ENCODE peak calls at places on chromosome 11, in seven cellular contexts. X is spleen, Q is tibial artery, Y is OCI-LY7, W is IMR-90, T is adrenal gland, R is uterus. B is an unnamed sample.
A peak's percentile ranks its signal among the peaks of the same experiment; 100 is the strongest.

GRCh38 chr11:45543808-45544422 is 121.5 kb downstream of the CHST1 start:
- DNase-seq in X (no peak), Q (no peak), Y (peak; percentile 2), W (peak; percentile 4), T (no peak), R (no peak), B (no peak)

GRCh38 chr11:68099474-68100405 is 21.4 kb downstream of the CHKA start:
- DNase-seq in X (no peak), Q (no peak), Y (peak; percentile 62), W (no peak), T (peak; percentile 78), R (peak; percentile 53), B (no peak)

GRCh38 chr11:124878497-124879228 is 13.4 kb downstream of the ROBO3 start:
- DNase-seq in X (no peak), Q (no peak), Y (no peak), W (no peak), T (no peak), R (no peak), B (peak; percentile 45)

GRCh38 chr11:2691991-2692841 is 7.6 kb downstream of the KCNQ1OT1 start:
- DNase-seq in X (peak; percentile 16), Q (peak; percentile 6), Y (peak; percentile 45), W (no peak), T (peak; percentile 7), R (peak; percentile 20), B (no peak)

GRCh38 chr11:64384981-64385952 is 26.3 kb downstream of the RPS6KA4 start:
- DNase-seq in X (no peak), Q (peak; percentile 38), Y (peak; percentile 42), W (no peak), T (no peak), R (no peak), B (no peak)

GRCh38 chr11:16790484-16791240 is 52.2 kb downstream of the C11orf58 start:
- DNase-seq in X (peak; percentile 70), Q (no peak), Y (no peak), W (no peak), T (no peak), R (no peak), B (no peak)

GRCh38 chr11:118608268-118609214 is 1.1 kb downstream of the PHLDB1 start:
- DNase-seq in X (peak; percentile 90), Q (peak; percentile 84), Y (no peak), W (peak; percentile 85), T (peak; percentile 79), R (peak; percentile 89), B (peak; percentile 94)

GRCh38 chr11:132728026-132728425 is 804.3 kb downstream of the OPCML start:
- DNase-seq in X (no peak), Q (no peak), Y (no peak), W (no peak), T (no peak), R (no peak), B (no peak)

GRCh38 chr11:32580967-32581366 is 2.7 kb upstream of the EIF3M start:
- DNase-seq in X (no peak), Q (no peak), Y (no peak), W (peak; percentile 44), T (no peak), R (no peak), B (no peak)

GRCh38 chr11:10798330-10798980 is 10.3 kb downstream of the EIF4G2 start:
- DNase-seq in X (no peak), Q (no peak), Y (no peak), W (no peak), T (no peak), R (no peak), B (no peak)

GRCh38 chr11:16000065-16000464 is 356.3 kb downstream of the SOX6 start:
- DNase-seq in X (no peak), Q (no peak), Y (no peak), W (peak; percentile 86), T (no peak), R (no peak), B (no peak)

GRCh38 chr11:1836011-1836945 is 1.5 kb downstream of the SYT8 start:
- DNase-seq in X (peak; percentile 82), Q (no peak), Y (no peak), W (no peak), T (peak; percentile 14), R (no peak), B (no peak)

GRCh38 chr11:122632178-122632824 is 23.2 kb upstream of the UBASH3B start:
- DNase-seq in X (no peak), Q (no peak), Y (no peak), W (no peak), T (no peak), R (no peak), B (no peak)

GRCh38 chr11:114162719-114163123 is 103.2 kb downstream of the ZBTB16 start:
- DNase-seq in X (no peak), Q (peak; percentile 95), Y (no peak), W (peak; percentile 94), T (peak; percentile 94), R (peak; percentile 98), B (peak; percentile 98)

GRCh38 chr11:30174265-30175022 is 56.4 kb upstream of the FSHB start:
- DNase-seq in X (no peak), Q (no peak), Y (no peak), W (no peak), T (no peak), R (no peak), B (no peak)

GRCh38 chr11:135035282-135035681 is 623.2 kb upstream of the B3GAT1 start:
- DNase-seq in X (no peak), Q (no peak), Y (no peak), W (no peak), T (no peak), R (no peak), B (no peak)

GRCh38 chr11:119361056-119361787 is 14.7 kb upstream of the MFRP start:
- DNase-seq in X (peak; percentile 37), Q (peak; percentile 74), Y (peak; percentile 78), W (peak; percentile 87), T (peak; percentile 90), R (peak; percentile 81), B (no peak)

GRCh38 chr11:40273192-40273732 is 1186.2 kb downstream of the LRRC4C start:
- DNase-seq in X (no peak), Q (no peak), Y (no peak), W (no peak), T (no peak), R (no peak), B (no peak)

GRCh38 chr11:23594755-23595154 is 734.5 kb upstream of the CCDC179 start:
- DNase-seq in X (no peak), Q (no peak), Y (no peak), W (no peak), T (no peak), R (no peak), B (no peak)

GRCh38 chr11:1834791-1835670 is at the start of gene SYT8:
- DNase-seq in X (peak; percentile 72), Q (no peak), Y (no peak), W (no peak), T (peak; percentile 7), R (no peak), B (no peak)

GRCh38 chr11:112289588-112290461 is 29.2 kb upstream of the PLET1 start:
- DNase-seq in X (peak; percentile 97), Q (peak; percentile 80), Y (peak; percentile 64), W (peak; percentile 35), T (peak; percentile 84), R (peak; percentile 68), B (peak; percentile 86)

GRCh38 chr11:94511932-94512781 is at the start of gene C11orf97:
- DNase-seq in X (peak; percentile 88), Q (peak; percentile 47), Y (no peak), W (peak; percentile 30), T (peak; percentile 60), R (peak; percentile 33), B (no peak)

GRCh38 chr11:47494996-47495855 is 46.3 kb upstream of the RAPSN start:
- DNase-seq in X (no peak), Q (no peak), Y (no peak), W (peak; percentile 60), T (no peak), R (no peak), B (no peak)

GRCh38 chr11:108854366-108854765 is 189.5 kb downstream of the DDX10 start:
- DNase-seq in X (no peak), Q (no peak), Y (peak; percentile 52), W (no peak), T (no peak), R (no peak), B (no peak)
- H3K27ac ChIP-seq in X (peak overlapping the region; percentile 62), Q (peak overlapping the region; percentile 45), Y (peak overlapping the region; percentile 39), W (no peak overlapping the region), T (no peak overlapping the region), R (peak overlapping the region; percentile 10), B (peak overlapping the region; percentile 68)

GRCh38 chr11:27203077-27203476 is 159.9 kb downstream of the CCDC34 start:
- DNase-seq in X (no peak), Q (no peak), Y (no peak), W (no peak), T (no peak), R (no peak), B (no peak)

GRCh38 chr11:27205269-27205668 is 157.7 kb downstream of the CCDC34 start:
- DNase-seq in X (no peak), Q (no peak), Y (no peak), W (no peak), T (no peak), R (no peak), B (no peak)

GRCh38 chr11:27207025-27207650 is 155.9 kb downstream of the CCDC34 start:
- DNase-seq in X (no peak), Q (no peak), Y (no peak), W (no peak), T (no peak), R (no peak), B (no peak)

GRCh38 chr11:27205779-27206549 is 157.1 kb downstream of the CCDC34 start:
- DNase-seq in X (no peak), Q (no peak), Y (no peak), W (no peak), T (no peak), R (no peak), B (no peak)

GRCh38 chr11:27204527-27204926 is 158.5 kb downstream of the CCDC34 start:
- DNase-seq in X (no peak), Q (no peak), Y (peak; percentile 32), W (no peak), T (no peak), R (no peak), B (no peak)
- TF ChIP-seq CTCF in X (no peak), Q (no peak), Y (peak; percentile 76), W (peak; percentile 28), T (no peak), R (no peak), B (no peak)

GRCh38 chr11:72776117-72776843 is 17.6 kb downstream of the STARD10 start:
- DNase-seq in X (no peak), Q (no peak), Y (no peak), W (no peak), T (no peak), R (no peak), B (no peak)
- H3K27ac ChIP-seq in X (no peak overlapping the region), Q (no peak overlapping the region), Y (no peak overlapping the region), W (no peak overlapping the region), T (peak overlapping the region; percentile 66), R (no peak overlapping the region), B (no peak overlapping the region)

DNA sequence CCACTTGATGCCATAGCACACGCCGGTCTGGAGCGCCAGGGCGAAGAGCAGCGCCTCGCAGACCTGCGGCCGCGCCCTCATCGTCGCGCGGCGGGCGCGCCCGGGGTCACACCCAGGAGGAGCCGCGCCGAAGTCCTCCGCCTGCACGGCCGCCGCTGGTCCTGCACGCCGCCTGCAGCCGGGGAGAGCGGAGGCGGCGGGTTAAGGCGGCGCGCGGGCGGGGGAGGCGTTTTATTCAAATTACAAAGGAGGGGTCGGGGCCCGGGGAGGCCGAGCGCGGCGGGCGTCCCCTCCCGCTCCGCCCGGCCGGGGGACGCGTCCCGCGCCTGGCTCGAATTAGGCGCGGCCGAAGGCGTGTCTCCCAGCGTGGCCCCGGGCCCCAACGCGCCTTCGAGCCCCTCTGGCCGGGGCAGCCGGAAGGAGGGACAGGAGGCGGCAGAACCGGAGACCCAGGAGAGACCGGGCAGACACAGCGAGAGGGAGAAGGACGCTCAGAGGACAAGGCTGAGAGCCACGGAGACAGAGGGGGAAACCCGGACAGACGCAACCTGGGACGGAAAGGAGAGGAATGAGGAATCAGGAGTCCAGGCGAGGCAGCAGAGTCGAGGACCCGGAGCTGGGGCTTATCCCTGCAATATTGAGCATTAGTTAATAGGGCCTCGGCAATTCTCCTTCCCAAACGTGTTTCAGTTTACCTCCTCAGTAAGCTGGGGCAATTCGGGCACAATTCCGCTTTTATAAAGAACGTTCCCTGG is at the start of gene WNT11:
- DNase-seq in X (peak; percentile 81), Q (peak; percentile 45), Y (no peak), W (no peak), T (peak; percentile 82), R (peak; percentile 55), B (no peak)
- TF ChIP-seq CTCF in X (no peak), Q (no peak), Y (no peak), W (no peak), T (no peak), R (no peak), B (no peak)